ENCODE peak calls at places on chromosomes 3 and 15, in ten cellular contexts. One of them, this sample, is unnamed.

GRCh38 chr15:65963911-65964482 is 94.7 kb downstream of the RAB11A start:
- DNase-seq in body of pancreas: no peak
- DNase-seq in brain microvascular endothelial cell: no peak
- DNase-seq in RWPE1: no peak
- DNase-seq in CD8-positive, alpha-beta T cell: no peak
- DNase-seq in A549: no peak
- DNase-seq in left ventricle myocardium inferior: no peak
- DNase-seq in uterus: no peak
- DNase-seq in PC-3: no peak
- DNase-seq in OCI-LY7: peak
- DNase-seq in this sample: no peak

GRCh38 chr3:195001961-195002861 is 268.7 kb downstream of the XXYLT1 start:
- DNase-seq in brain microvascular endothelial cell: peak
- DNase-seq in CD8-positive, alpha-beta T cell: peak
- DNase-seq in PC-3: peak
- DNase-seq in A549: peak
- DNase-seq in RWPE1: peak
- DNase-seq in left ventricle myocardium inferior: peak
- DNase-seq in body of pancreas: peak
- DNase-seq in uterus: peak
- DNase-seq in OCI-LY7: peak
- DNase-seq in this sample: peak

GRCh38 chr15:20352241-20353200 is 189.1 kb downstream of the GOLGA6L6 start:
- DNase-seq in PC-3: no peak
- DNase-seq in RWPE1: no peak
- DNase-seq in body of pancreas: no peak
- DNase-seq in OCI-LY7: no peak
- DNase-seq in A549: no peak
- DNase-seq in CD8-positive, alpha-beta T cell: no peak
- DNase-seq in brain microvascular endothelial cell: no peak
- DNase-seq in uterus: no peak
- DNase-seq in left ventricle myocardium inferior: no peak
- DNase-seq in this sample: no peak

GRCh38 chr3:150870406-150870805 is 34.8 kb downstream of the MINDY4B start:
- DNase-seq in RWPE1: no peak
- DNase-seq in body of pancreas: no peak
- DNase-seq in OCI-LY7: no peak
- DNase-seq in A549: no peak
- DNase-seq in PC-3: no peak
- DNase-seq in uterus: no peak
- DNase-seq in brain microvascular endothelial cell: peak
- DNase-seq in CD8-positive, alpha-beta T cell: no peak
- DNase-seq in left ventricle myocardium inferior: no peak
- DNase-seq in this sample: no peak

GRCh38 chr3:164208026-164208425 is 870.3 kb downstream of the SI start:
- DNase-seq in A549: no peak
- DNase-seq in left ventricle myocardium inferior: no peak
- DNase-seq in OCI-LY7: no peak
- DNase-seq in RWPE1: no peak
- DNase-seq in brain microvascular endothelial cell: peak
- DNase-seq in CD8-positive, alpha-beta T cell: no peak
- DNase-seq in body of pancreas: no peak
- DNase-seq in PC-3: peak
- DNase-seq in uterus: no peak
- DNase-seq in this sample: no peak

GRCh38 chr3:179063945-179064560 is 7.6 kb downstream of the ZMAT3 start:
- DNase-seq in A549: peak
- DNase-seq in PC-3: peak
- DNase-seq in OCI-LY7: no peak
- DNase-seq in RWPE1: no peak
- DNase-seq in uterus: no peak
- DNase-seq in left ventricle myocardium inferior: no peak
- DNase-seq in body of pancreas: no peak
- DNase-seq in CD8-positive, alpha-beta T cell: no peak
- DNase-seq in brain microvascular endothelial cell: no peak
- DNase-seq in this sample: no peak

GRCh38 chr3:45922950-45923590 is 20.2 kb upstream of the CXCR6 start:
- DNase-seq in uterus: no peak
- DNase-seq in body of pancreas: no peak
- DNase-seq in CD8-positive, alpha-beta T cell: no peak
- DNase-seq in OCI-LY7: no peak
- DNase-seq in PC-3: no peak
- DNase-seq in A549: no peak
- DNase-seq in brain microvascular endothelial cell: no peak
- DNase-seq in left ventricle myocardium inferior: no peak
- DNase-seq in RWPE1: no peak
- DNase-seq in this sample: no peak

GRCh38 chr3:121896823-121897222 is 2.6 kb downstream of the SLC15A2 start:
- DNase-seq in PC-3: no peak
- DNase-seq in left ventricle myocardium inferior: no peak
- DNase-seq in RWPE1: no peak
- DNase-seq in uterus: no peak
- DNase-seq in OCI-LY7: no peak
- DNase-seq in CD8-positive, alpha-beta T cell: no peak
- DNase-seq in body of pancreas: no peak
- DNase-seq in brain microvascular endothelial cell: no peak
- DNase-seq in A549: no peak
- DNase-seq in this sample: no peak

GRCh38 chr3:122052968-122053367 is 2.2 kb upstream of the CD86 start:
- DNase-seq in RWPE1: no peak
- DNase-seq in brain microvascular endothelial cell: no peak
- DNase-seq in CD8-positive, alpha-beta T cell: no peak
- DNase-seq in left ventricle myocardium inferior: no peak
- DNase-seq in PC-3: no peak
- DNase-seq in A549: no peak
- DNase-seq in OCI-LY7: peak
- DNase-seq in body of pancreas: no peak
- DNase-seq in uterus: no peak
- DNase-seq in this sample: no peak

GRCh38 chr3:18648868-18649450 is 223.8 kb upstream of the SATB1 start:
- DNase-seq in uterus: no peak
- DNase-seq in brain microvascular endothelial cell: no peak
- DNase-seq in PC-3: no peak
- DNase-seq in body of pancreas: no peak
- DNase-seq in OCI-LY7: no peak
- DNase-seq in RWPE1: no peak
- DNase-seq in left ventricle myocardium inferior: no peak
- DNase-seq in A549: no peak
- DNase-seq in CD8-positive, alpha-beta T cell: no peak
- DNase-seq in this sample: no peak

GRCh38 chr3:124768812-124769211 is 38.6 kb downstream of the UMPS start:
- DNase-seq in brain microvascular endothelial cell: no peak
- DNase-seq in A549: peak
- DNase-seq in body of pancreas: peak
- DNase-seq in uterus: no peak
- DNase-seq in PC-3: peak
- DNase-seq in OCI-LY7: no peak
- DNase-seq in left ventricle myocardium inferior: no peak
- DNase-seq in CD8-positive, alpha-beta T cell: no peak
- DNase-seq in RWPE1: peak
- DNase-seq in this sample: no peak

GRCh38 chr15:50186752-50187151 is 4.8 kb downstream of the SLC27A2 start:
- DNase-seq in brain microvascular endothelial cell: no peak
- DNase-seq in A549: no peak
- DNase-seq in left ventricle myocardium inferior: no peak
- DNase-seq in OCI-LY7: no peak
- DNase-seq in CD8-positive, alpha-beta T cell: no peak
- DNase-seq in RWPE1: no peak
- DNase-seq in body of pancreas: no peak
- DNase-seq in PC-3: no peak
- DNase-seq in uterus: no peak
- DNase-seq in this sample: no peak

GRCh38 chr3:52037291-52037690 is 19.1 kb downstream of the DUSP7 start:
- DNase-seq in CD8-positive, alpha-beta T cell: no peak
- DNase-seq in PC-3: no peak
- DNase-seq in brain microvascular endothelial cell: no peak
- DNase-seq in RWPE1: no peak
- DNase-seq in left ventricle myocardium inferior: no peak
- DNase-seq in uterus: no peak
- DNase-seq in body of pancreas: no peak
- DNase-seq in A549: no peak
- DNase-seq in OCI-LY7: no peak
- DNase-seq in this sample: no peak

GRCh38 chr3:52036222-52036694 is 20.1 kb downstream of the DUSP7 start:
- DNase-seq in RWPE1: no peak
- DNase-seq in left ventricle myocardium inferior: no peak
- DNase-seq in OCI-LY7: no peak
- DNase-seq in uterus: no peak
- DNase-seq in CD8-positive, alpha-beta T cell: no peak
- DNase-seq in body of pancreas: no peak
- DNase-seq in PC-3: no peak
- DNase-seq in A549: no peak
- DNase-seq in brain microvascular endothelial cell: no peak
- DNase-seq in this sample: no peak

GRCh38 chr3:52034651-52035050 is 21.7 kb downstream of the DUSP7 start:
- DNase-seq in brain microvascular endothelial cell: no peak
- DNase-seq in left ventricle myocardium inferior: no peak
- DNase-seq in PC-3: no peak
- DNase-seq in uterus: no peak
- DNase-seq in A549: no peak
- DNase-seq in RWPE1: no peak
- DNase-seq in OCI-LY7: no peak
- DNase-seq in CD8-positive, alpha-beta T cell: no peak
- DNase-seq in body of pancreas: no peak
- DNase-seq in this sample: no peak

GRCh38 chr3:52038227-52038626 is 18.1 kb downstream of the DUSP7 start:
- DNase-seq in brain microvascular endothelial cell: no peak
- DNase-seq in RWPE1: peak
- DNase-seq in CD8-positive, alpha-beta T cell: no peak
- DNase-seq in A549: no peak
- DNase-seq in OCI-LY7: no peak
- DNase-seq in left ventricle myocardium inferior: no peak
- DNase-seq in uterus: no peak
- DNase-seq in body of pancreas: no peak
- DNase-seq in PC-3: peak
- DNase-seq in this sample: no peak

DNA sequence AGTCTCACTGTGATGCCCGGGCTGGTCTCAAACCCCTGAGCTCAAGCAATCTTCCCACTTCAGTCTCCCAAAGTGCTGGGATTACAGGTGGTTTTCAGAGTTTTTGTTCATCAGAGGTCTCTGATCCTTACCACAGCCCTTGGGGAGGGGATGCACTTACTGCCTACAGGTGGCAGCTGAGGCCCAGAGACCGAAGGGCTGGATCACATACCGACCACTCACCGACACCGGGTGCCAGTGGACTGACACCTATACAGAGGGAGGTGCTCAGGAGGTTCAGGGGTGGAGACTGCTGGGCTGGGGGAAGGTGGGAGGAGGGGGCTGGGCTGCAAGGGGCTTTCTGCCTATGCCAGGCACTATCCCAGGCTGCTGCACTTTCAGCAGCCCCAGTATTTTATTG is 19.5 kb downstream of the DUSP7 start:
- DNase-seq in brain microvascular endothelial cell: no peak
- DNase-seq in CD8-positive, alpha-beta T cell: no peak
- DNase-seq in A549: no peak
- DNase-seq in body of pancreas: no peak
- DNase-seq in OCI-LY7: peak
- DNase-seq in left ventricle myocardium inferior: no peak
- DNase-seq in uterus: no peak
- DNase-seq in PC-3: peak
- DNase-seq in RWPE1: no peak
- DNase-seq in this sample: no peak
- TF ChIP-seq CTCF in brain microvascular endothelial cell: peak
- TF ChIP-seq CTCF in CD8-positive, alpha-beta T cell: no peak
- TF ChIP-seq CTCF in A549: no peak
- TF ChIP-seq CTCF in body of pancreas: no peak
- TF ChIP-seq CTCF in OCI-LY7: peak
- TF ChIP-seq CTCF in left ventricle myocardium inferior: no peak
- TF ChIP-seq CTCF in uterus: no peak
- TF ChIP-seq CTCF in PC-3: peak
- TF ChIP-seq CTCF in RWPE1: no peak
- TF ChIP-seq CTCF in this sample: no peak

GRCh38 chr15:98548172-98548971 is 100.0 kb upstream of the IGF1R start:
- DNase-seq in brain microvascular endothelial cell: peak
- DNase-seq in RWPE1: peak
- DNase-seq in left ventricle myocardium inferior: peak
- DNase-seq in A549: peak
- DNase-seq in OCI-LY7: no peak
- DNase-seq in PC-3: no peak
- DNase-seq in CD8-positive, alpha-beta T cell: peak
- DNase-seq in body of pancreas: peak
- DNase-seq in uterus: peak
- DNase-seq in this sample: peak
- H3K27ac ChIP-seq in brain microvascular endothelial cell: no peak
- H3K27ac ChIP-seq in RWPE1: peak
- H3K27ac ChIP-seq in left ventricle myocardium inferior: peak
- H3K27ac ChIP-seq in A549: peak
- H3K27ac ChIP-seq in OCI-LY7: no peak
- H3K27ac ChIP-seq in PC-3: no peak
- H3K27ac ChIP-seq in CD8-positive, alpha-beta T cell: no peak
- H3K27ac ChIP-seq in body of pancreas: peak
- H3K27ac ChIP-seq in uterus: peak
- H3K27ac ChIP-seq in this sample: no peak

DNA sequence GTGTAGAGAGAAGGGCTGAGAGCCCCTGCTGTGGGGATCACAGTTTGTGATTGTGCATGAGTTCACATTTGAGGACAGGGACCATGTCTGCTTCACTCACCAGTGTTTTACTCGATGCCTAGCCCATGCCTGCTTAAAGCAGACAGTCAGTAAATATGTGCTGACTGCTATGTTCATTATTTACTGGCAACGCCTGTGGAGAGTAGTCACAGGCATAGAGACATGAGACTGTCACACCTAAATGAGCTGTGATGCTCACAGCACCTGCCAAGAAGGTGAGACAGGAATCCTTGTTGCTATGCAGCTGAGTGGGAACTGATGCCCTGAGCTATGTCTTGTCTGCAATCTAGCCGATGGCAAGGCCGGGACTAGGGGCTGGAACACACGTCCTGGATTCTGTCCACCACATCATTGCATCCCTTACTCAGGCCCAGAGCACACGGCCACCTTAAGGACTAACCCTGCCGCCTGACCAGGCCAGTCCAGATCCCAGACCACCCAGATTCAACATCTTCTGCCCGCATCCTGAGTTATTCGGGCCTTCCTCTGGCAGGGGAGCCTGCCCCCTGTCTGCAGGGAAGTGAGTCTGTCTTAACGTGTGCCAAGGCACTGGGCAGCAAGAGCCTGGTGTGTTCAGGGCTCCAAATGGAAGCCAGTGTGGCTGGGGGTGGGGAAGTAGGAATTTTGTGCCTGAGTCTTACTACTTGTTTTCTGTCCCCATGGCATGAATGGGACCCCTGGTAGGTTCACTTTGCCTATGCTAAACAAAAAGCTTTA is 44.8 kb downstream of the FGD5 start:
- DNase-seq in uterus: no peak
- DNase-seq in body of pancreas: no peak
- DNase-seq in PC-3: no peak
- DNase-seq in OCI-LY7: no peak
- DNase-seq in brain microvascular endothelial cell: no peak
- DNase-seq in left ventricle myocardium inferior: no peak
- DNase-seq in A549: no peak
- DNase-seq in RWPE1: no peak
- DNase-seq in CD8-positive, alpha-beta T cell: no peak
- DNase-seq in this sample: no peak
- TF ChIP-seq CTCF in uterus: no peak
- TF ChIP-seq CTCF in body of pancreas: no peak
- TF ChIP-seq CTCF in PC-3: peak
- TF ChIP-seq CTCF in OCI-LY7: peak
- TF ChIP-seq CTCF in brain microvascular endothelial cell: peak
- TF ChIP-seq CTCF in left ventricle myocardium inferior: peak
- TF ChIP-seq CTCF in A549: no peak
- TF ChIP-seq CTCF in RWPE1: no peak
- TF ChIP-seq CTCF in CD8-positive, alpha-beta T cell: no peak
- TF ChIP-seq CTCF in this sample: no peak

GRCh38 chr3:160830792-160831191 is 74.8 kb downstream of the PPM1L start:
- DNase-seq in PC-3: peak
- DNase-seq in body of pancreas: no peak
- DNase-seq in brain microvascular endothelial cell: peak
- DNase-seq in CD8-positive, alpha-beta T cell: no peak
- DNase-seq in OCI-LY7: no peak
- DNase-seq in left ventricle myocardium inferior: no peak
- DNase-seq in uterus: no peak
- DNase-seq in A549: no peak
- DNase-seq in RWPE1: no peak
- DNase-seq in this sample: no peak
- H3K27ac ChIP-seq in PC-3: no peak
- H3K27ac ChIP-seq in body of pancreas: no peak
- H3K27ac ChIP-seq in brain microvascular endothelial cell: no peak
- H3K27ac ChIP-seq in CD8-positive, alpha-beta T cell: no peak
- H3K27ac ChIP-seq in OCI-LY7: no peak
- H3K27ac ChIP-seq in left ventricle myocardium inferior: no peak
- H3K27ac ChIP-seq in uterus: no peak
- H3K27ac ChIP-seq in A549: no peak
- H3K27ac ChIP-seq in RWPE1: no peak
- H3K27ac ChIP-seq in this sample: no peak